ENCODE peak calls at places on chromosomes 3 and 15, in six cellular contexts. U, G, M, E, Z and V are unnamed samples.

GRCh38 chr3:64216706-64217105 is 8.6 kb downstream of the PRICKLE2 start:
- DNase-seq in E (no peak), Z (peak), U (peak), G (no peak), M (no peak), V (no peak)

GRCh38 chr3:46524008-46524407 is 26.2 kb downstream of the RTP3 start:
- DNase-seq in U (no peak), G (no peak), E (no peak), M (no peak), Z (no peak), V (no peak)

GRCh38 chr15:33468740-33469139 is 158.0 kb downstream of the RYR3 start:
- DNase-seq in Z (no peak), M (no peak), G (no peak), E (no peak), U (no peak), V (no peak)

GRCh38 chr15:94968133-94968532 is 736.8 kb downstream of the MCTP2 start:
- DNase-seq in U (no peak), Z (no peak), E (no peak), M (no peak), G (no peak), V (no peak)

GRCh38 chr15:66123799-66124198 is 129.8 kb downstream of the MEGF11 start:
- DNase-seq in Z (no peak), G (no peak), E (no peak), M (no peak), U (no peak), V (no peak)

GRCh38 chr15:79314811-79315210 is 3.9 kb downstream of the TMED3 start:
- DNase-seq in G (no peak), M (no peak), E (no peak), Z (no peak), U (no peak), V (peak)

GRCh38 chr15:82944840-82945239 is 7.7 kb downstream of the HOMER2 start:
- DNase-seq in E (no peak), G (no peak), M (no peak), Z (no peak), U (no peak), V (no peak)

GRCh38 chr15:78264304-78265136 is at the start of gene DNAJA4:
- DNase-seq in Z (peak), U (no peak), G (peak), M (peak), E (peak), V (peak)

GRCh38 chr3:104941785-104942184 is 424.9 kb upstream of the ALCAM start:
- DNase-seq in G (no peak), U (no peak), Z (no peak), M (no peak), E (no peak), V (no peak)

GRCh38 chr15:72856549-72857040 is 73.0 kb upstream of the ADPGK start:
- DNase-seq in U (no peak), E (no peak), Z (no peak), M (no peak), G (no peak), V (no peak)

GRCh38 chr3:24520101-24520495 is 25.4 kb upstream of the THRB start:
- DNase-seq in Z (no peak), M (no peak), U (no peak), E (no peak), G (no peak), V (no peak)

GRCh38 chr15:45126535-45127158 is 3.0 kb downstream of the DUOXA1 start:
- DNase-seq in G (no peak), E (peak), M (no peak), U (peak), Z (no peak), V (no peak)

GRCh38 chr3:52532838-52533622 is 627 bp downstream of the NT5DC2 start:
- DNase-seq in M (peak), G (no peak), Z (peak), U (no peak), E (no peak), V (peak)

GRCh38 chr3:138197058-138197457 is 10.0 kb downstream of the ARMC8 start:
- DNase-seq in U (peak), M (no peak), Z (peak), E (no peak), G (no peak), V (no peak)

GRCh38 chr15:94004697-94005096 is 226.7 kb upstream of the MCTP2 start:
- DNase-seq in M (peak), E (no peak), Z (peak), U (peak), G (no peak), V (peak)

GRCh38 chr15:62269504-62269903 is 104.4 kb upstream of the C2CD4B start:
- DNase-seq in U (peak), Z (no peak), M (no peak), G (no peak), E (no peak), V (no peak)

GRCh38 chr15:67026171-67026967 is 39.0 kb upstream of the SMAD3 start:
- DNase-seq in E (no peak), Z (no peak), G (no peak), U (no peak), M (peak), V (no peak)

GRCh38 chr3:183435701-183436100 is 7.3 kb upstream of the MCF2L2 start:
- DNase-seq in U (no peak), M (no peak), Z (no peak), G (no peak), E (no peak), V (no peak)

GRCh38 chr3:129040579-129041300 is 19.8 kb upstream of the GP9 start:
- DNase-seq in Z (no peak), U (no peak), E (no peak), M (peak), G (no peak), V (no peak)